ENCODE peak calls at places on chromosomes 12 and 14, in nine cellular contexts. S is choroid plexus epithelial cell, W is HFFc6, H is HTR-8/SVneo, I is NCI-H2029, X is NCI-H2081, J is foreskin fibroblast, R is RCC 7860, G is mammary epithelial cell. F is an unnamed sample.

GRCh38 chr12:66693901-66694513 is 15.1 kb upstream of the GRIP1 start:
- DNase-seq in S (peak), W (peak), H (peak), I (peak), X (peak), J (peak), R (peak), G (peak), F (peak)

GRCh38 chr12:89671469-89671868 is 37.2 kb downstream of the ATP2B1 start:
- DNase-seq in S (peak), W (peak), H (peak), I (no peak), X (no peak), J (peak), R (peak), G (peak), F (no peak)

GRCh38 chr14:74618078-74618952 is 6.3 kb upstream of the LTBP2 start:
- DNase-seq in S (peak), W (peak), H (no peak), I (peak), X (no peak), J (peak), R (peak), G (peak), F (peak)

GRCh38 chr14:93100570-93100969 is 15.2 kb downstream of the ITPK1 start:
- DNase-seq in S (no peak), W (no peak), H (no peak), I (no peak), X (no peak), J (no peak), R (no peak), G (no peak), F (no peak)

GRCh38 chr12:90250041-90250440 is 541.4 kb upstream of the ATP2B1 start:
- DNase-seq in S (no peak), W (no peak), H (no peak), I (no peak), X (no peak), J (peak), R (no peak), G (peak), F (no peak)

GRCh38 chr12:99605-100004 is 33.0 kb downstream of the IQSEC3 start:
- DNase-seq in S (peak), W (no peak), H (peak), I (no peak), X (no peak), J (peak), R (no peak), G (no peak), F (no peak)

GRCh38 chr12:46371718-46372130 is 849 bp downstream of the SLC38A2 start:
- DNase-seq in S (peak), W (peak), H (no peak), I (peak), X (peak), J (peak), R (peak), G (no peak), F (peak)

GRCh38 chr14:81801921-81802320 is 268.3 kb upstream of the SEL1L start:
- DNase-seq in S (no peak), W (no peak), H (no peak), I (no peak), X (no peak), J (no peak), R (no peak), G (no peak), F (no peak)

GRCh38 chr12:78898416-78898815 is 33.8 kb downstream of the SYT1 start:
- DNase-seq in S (peak), W (no peak), H (no peak), I (peak), X (peak), J (no peak), R (no peak), G (no peak), F (no peak)

GRCh38 chr14:106843951-106844483 is 1317.6 kb downstream of the TMEM121 start:
- DNase-seq in S (no peak), W (no peak), H (no peak), I (peak), X (no peak), J (no peak), R (peak), G (peak), F (peak)

GRCh38 chr12:132620113-132620892 is 1.7 kb downstream of the P2RX2 start:
- DNase-seq in S (no peak), W (no peak), H (no peak), I (no peak), X (no peak), J (no peak), R (no peak), G (no peak), F (no peak)

GRCh38 chr12:124524231-124524925 is 43.0 kb downstream of the NCOR2 start:
- DNase-seq in S (peak), W (peak), H (no peak), I (no peak), X (no peak), J (peak), R (peak), G (peak), F (no peak)

GRCh38 chr12:93089805-93090569 is 160.9 kb upstream of the EEA1 start:
- DNase-seq in S (peak), W (peak), H (no peak), I (no peak), X (no peak), J (peak), R (peak), G (peak), F (peak)

GRCh38 chr12:111209779-111210178 is 159.1 kb downstream of the PHETA1 start:
- DNase-seq in S (no peak), W (no peak), H (no peak), I (no peak), X (no peak), J (no peak), R (no peak), G (no peak), F (no peak)

GRCh38 chr12:84058136-84058535 is 854.5 kb downstream of the SLC6A15 start:
- DNase-seq in S (no peak), W (no peak), H (no peak), I (no peak), X (no peak), J (no peak), R (no peak), G (no peak), F (no peak)

GRCh38 chr12:67797316-67797741 is 148.8 kb downstream of the DYRK2 start:
- DNase-seq in S (no peak), W (no peak), H (no peak), I (no peak), X (no peak), J (no peak), R (no peak), G (no peak), F (no peak)

GRCh38 chr12:112170376-112170775 is 45.0 kb downstream of the TRAFD1 start:
- DNase-seq in S (peak), W (peak), H (peak), I (no peak), X (no peak), J (peak), R (no peak), G (no peak), F (no peak)

GRCh38 chr12:88336071-88336768 is 194.1 kb downstream of the TMTC3 start:
- DNase-seq in S (no peak), W (no peak), H (no peak), I (no peak), X (no peak), J (peak), R (no peak), G (no peak), F (no peak)

GRCh38 chr12:25005376-25005775 is 56.5 kb upstream of the BCAT1 start:
- DNase-seq in S (no peak), W (no peak), H (no peak), I (no peak), X (no peak), J (no peak), R (no peak), G (no peak), F (no peak)

GRCh38 chr12:67456281-67456918 is 187.2 kb downstream of the CAND1 start:
- DNase-seq in S (peak), W (peak), H (no peak), I (peak), X (peak), J (peak), R (peak), G (peak), F (no peak)

GRCh38 chr12:42585846-42586226 is 3.7 kb downstream of the PRICKLE1 start:
- DNase-seq in S (no peak), W (no peak), H (no peak), I (no peak), X (no peak), J (no peak), R (no peak), G (no peak), F (no peak)

GRCh38 chr14:94992046-94992445 is 165.3 kb downstream of the DICER1 start:
- DNase-seq in S (no peak), W (no peak), H (no peak), I (no peak), X (no peak), J (no peak), R (no peak), G (peak), F (no peak)

GRCh38 chr12:112936927-112937326 is 1.3 kb upstream of the OAS3 start:
- DNase-seq in S (peak), W (no peak), H (no peak), I (no peak), X (no peak), J (no peak), R (no peak), G (peak), F (no peak)

GRCh38 chr12:9241301-9241700 is 33.1 kb upstream of the PZP start:
- DNase-seq in S (no peak), W (no peak), H (no peak), I (no peak), X (no peak), J (no peak), R (no peak), G (no peak), F (no peak)

GRCh38 chr12:104166465-104166864 is 28.5 kb upstream of the NFYB start:
- DNase-seq in S (no peak), W (no peak), H (no peak), I (no peak), X (no peak), J (no peak), R (no peak), G (no peak), F (no peak)

GRCh38 chr12:107511292-107511691 is 174.3 kb upstream of the PWP1 start:
- DNase-seq in S (peak), W (no peak), H (no peak), I (no peak), X (no peak), J (peak), R (no peak), G (no peak), F (no peak)

GRCh38 chr12:121009744-121010143 is 6.5 kb downstream of the C12orf43 start:
- DNase-seq in S (peak), W (peak), H (peak), I (no peak), X (no peak), J (peak), R (no peak), G (peak), F (peak)

GRCh38 chr12:107033758-107034739 is 47.1 kb upstream of the MTERF2 start:
- DNase-seq in S (no peak), W (no peak), H (no peak), I (no peak), X (no peak), J (no peak), R (no peak), G (no peak), F (no peak)

GRCh38 chr12:89862511-89863331 is 154.1 kb upstream of the ATP2B1 start:
- DNase-seq in S (peak), W (no peak), H (no peak), I (no peak), X (no peak), J (peak), R (no peak), G (no peak), F (no peak)

GRCh38 chr12:29164477-29165163 is 15.5 kb downstream of the FAR2 start:
- DNase-seq in S (peak), W (no peak), H (peak), I (peak), X (no peak), J (peak), R (no peak), G (peak), F (peak)

GRCh38 chr12:95318071-95318545 is 100.5 kb downstream of the VEZT start:
- DNase-seq in S (peak), W (peak), H (peak), I (no peak), X (no peak), J (peak), R (peak), G (peak), F (peak)

GRCh38 chr12:49232940-49233841 is 31.7 kb upstream of the TUBA1C start:
- DNase-seq in S (peak), W (no peak), H (no peak), I (no peak), X (peak), J (peak), R (no peak), G (no peak), F (no peak)

GRCh38 chr12:17016116-17016864 is 410.3 kb upstream of the LMO3 start:
- DNase-seq in S (no peak), W (no peak), H (no peak), I (no peak), X (no peak), J (no peak), R (no peak), G (peak), F (no peak)

GRCh38 chr14:101193126-101193844 is 289.8 kb upstream of the RTL1 start:
- DNase-seq in S (no peak), W (no peak), H (no peak), I (no peak), X (no peak), J (no peak), R (no peak), G (no peak), F (no peak)

GRCh38 chr12:11650279-11650696 is 814 bp downstream of the ETV6 start:
- DNase-seq in S (no peak), W (no peak), H (no peak), I (peak), X (no peak), J (no peak), R (no peak), G (no peak), F (no peak)

GRCh38 chr12:82852529-82852928 is 165.8 kb downstream of the TMTC2 start:
- DNase-seq in S (no peak), W (no peak), H (no peak), I (no peak), X (no peak), J (no peak), R (no peak), G (no peak), F (no peak)

GRCh38 chr12:43060738-43061137 is 471.2 kb upstream of the PRICKLE1 start:
- DNase-seq in S (no peak), W (no peak), H (no peak), I (no peak), X (no peak), J (no peak), R (no peak), G (no peak), F (no peak)

GRCh38 chr12:52268212-52268611 is 6.2 kb upstream of the KRT86 start:
- DNase-seq in S (no peak), W (peak), H (no peak), I (no peak), X (no peak), J (peak), R (peak), G (peak), F (no peak)

GRCh38 chr12:102879144-102879763 is 37.8 kb downstream of the PAH start:
- DNase-seq in S (peak), W (peak), H (peak), I (peak), X (peak), J (peak), R (peak), G (peak), F (peak)

GRCh38 chr12:112537710-112538396 is 119.1 kb downstream of the PTPN11 start:
- DNase-seq in S (peak), W (peak), H (peak), I (peak), X (no peak), J (peak), R (peak), G (peak), F (no peak)

F was measured in HT-29.